ENCODE peak calls at places on chromosomes 13 and 19, in five cellular contexts. Q is activated T-cell treated with anti-CD3 and anti-CD28 coated beads for 48 hours; N is T-cell; A is effector memory CD4-positive, alpha-beta T cell; U is hepatic stellate cell. R is an unnamed sample.

GRCh38 chr13:99357149-99357596 is 50.0 kb upstream of the GPR183 start:
- DNase-seq in A (no peak), Q (no peak), N (no peak), U (peak; percentile 79), R (no peak)

GRCh38 chr19:6264077-6264445 is 15.7 kb downstream of the MLLT1 start:
- DNase-seq in N (no peak), U (no peak), Q (no peak), A (no peak), R (no peak)

GRCh38 chr13:111903143-111903542 is 163.8 kb upstream of the SOX1 start:
- DNase-seq in Q (no peak), U (no peak), N (no peak), A (no peak), R (no peak)

GRCh38 chr19:3481241-3482090 is 1.1 kb upstream of the SMIM24 start:
- DNase-seq in N (no peak), U (no peak), Q (no peak), A (no peak), R (no peak)

GRCh38 chr19:58519087-58519354 is 589 bp downstream of the ZBTB45 start:
- DNase-seq in U (peak; percentile 92), A (peak; percentile 21), N (peak; percentile 47), Q (peak; percentile 49), R (peak; percentile 84)

GRCh38 chr13:40895207-40895606 is 105.8 kb downstream of the SLC25A15 start:
- DNase-seq in U (no peak), N (no peak), A (no peak), Q (no peak), R (no peak)

GRCh38 chr13:27535546-27535945 is 84.8 kb downstream of the LNX2 start:
- DNase-seq in Q (no peak), N (no peak), U (no peak), A (no peak), R (no peak)

GRCh38 chr19:17348700-17349099 is 11.3 kb downstream of the GTPBP3 start:
- DNase-seq in U (peak; percentile 69), Q (no peak), A (no peak), N (no peak), R (peak; percentile 93)

GRCh38 chr19:11659612-11660011 is 62.3 kb downstream of the ZNF627 start:
- DNase-seq in N (no peak), U (peak; percentile 36), A (no peak), Q (no peak), R (no peak)

GRCh38 chr13:35978607-35979316 is 152.4 kb downstream of the DCLK1 start:
- DNase-seq in U (peak; percentile 23), Q (no peak), A (no peak), N (no peak), R (no peak)

GRCh38 chr13:29801102-29801501 is 49.3 kb downstream of the UBL3 start:
- DNase-seq in Q (no peak), A (no peak), N (no peak), U (no peak), R (no peak)

GRCh38 chr19:46428278-46429141 is at the start of gene PNMA8C:
- DNase-seq in N (peak; percentile 42), U (peak; percentile 48), A (peak; percentile 9), Q (peak; percentile 50), R (peak; percentile 92)

GRCh38 chr13:74250738-74251190 is 116.6 kb upstream of the KLF12 start:
- DNase-seq in U (no peak), N (no peak), Q (no peak), A (no peak), R (no peak)

GRCh38 chr13:50365300-50365682 is 350.0 kb downstream of the KCNRG start:
- DNase-seq in U (no peak), A (no peak), Q (no peak), N (no peak), R (no peak)

GRCh38 chr13:40490086-40490723 is 176.2 kb downstream of the FOXO1 start:
- DNase-seq in U (no peak), Q (no peak), N (peak; percentile 60), A (no peak), R (no peak)

GRCh38 chr13:63497601-63498000 is 2082.0 kb upstream of the PCDH20 start:
- DNase-seq in N (no peak), U (no peak), Q (no peak), A (no peak), R (no peak)

GRCh38 chr19:8611890-8612806 is 1.6 kb upstream of the ADAMTS10 start:
- DNase-seq in Q (no peak), N (no peak), U (peak; percentile 83), A (no peak), R (peak; percentile 90)

GRCh38 chr13:96940961-96941360 is 53.3 kb downstream of the OXGR1 start:
- DNase-seq in A (no peak), N (no peak), Q (no peak), U (no peak), R (no peak)

GRCh38 chr13:30388401-30389283 is 33.7 kb upstream of the UBE2L5 start:
- DNase-seq in Q (no peak), A (no peak), N (no peak), U (no peak), R (no peak)

GRCh38 chr19:14582894-14583340 is at the start of gene CLEC17A:
- DNase-seq in U (no peak), A (no peak), N (no peak), Q (no peak), R (no peak)

GRCh38 chr19:44694184-44694579 is 4.8 kb upstream of the CEACAM16 start:
- DNase-seq in Q (peak; percentile 35), U (no peak), N (no peak), A (no peak), R (no peak)

GRCh38 chr13:101915755-101916107 is 463.3 kb downstream of the ITGBL1 start:
- DNase-seq in Q (no peak), U (no peak), N (no peak), A (no peak), R (no peak)

GRCh38 chr13:51370811-51371210 is 31.3 kb downstream of the SERPINE3 start:
- DNase-seq in N (no peak), U (no peak), A (no peak), Q (no peak), R (no peak)

R was measured in kidney.